ENCODE peak calls at places on chromosome 4, in six cellular contexts. Q is IMR-90, I is mammary epithelial cell, T is mesenchymal stem cell, C is astrocyte, Y is A549. F is an unnamed sample.

GRCh38 chr4:1779588-1780382 is 13.3 kb upstream of the FGFR3 start:
- DNase-seq in Y (no peak), I (no peak), T (no peak), Q (no peak), C (no peak), F (no peak)

GRCh38 chr4:135319685-135320084 is 1118.1 kb upstream of the PABPC4L start:
- DNase-seq in C (no peak), Y (peak), I (no peak), T (no peak), Q (no peak), F (no peak)

GRCh38 chr4:142379277-142380051 is 466.6 kb downstream of the INPP4B start:
- DNase-seq in C (peak), Q (peak), I (peak), Y (peak), T (peak), F (peak)

GRCh38 chr4:20592666-20593065 is 107.6 kb upstream of the PACRGL start:
- DNase-seq in Y (no peak), T (peak), C (no peak), Q (peak), I (no peak), F (peak)

GRCh38 chr4:6105311-6105911 is 87.2 kb upstream of the C4orf50 start:
- DNase-seq in I (no peak), C (no peak), Q (no peak), Y (no peak), T (no peak), F (no peak)

GRCh38 chr4:81565137-81565870 is 93.6 kb upstream of the RASGEF1B start:
- DNase-seq in Y (no peak), Q (no peak), T (peak), I (no peak), C (no peak), F (peak)

GRCh38 chr4:15031993-15032660 is 29.8 kb downstream of the CPEB2 start:
- DNase-seq in I (peak), T (peak), C (peak), Q (peak), Y (no peak), F (peak)

GRCh38 chr4:150609131-150609530 is 27.2 kb downstream of the MAB21L2 start:
- DNase-seq in Q (peak), T (no peak), Y (no peak), C (no peak), I (peak), F (no peak)

GRCh38 chr4:69875576-69875975 is 15.6 kb upstream of the SULT1E1 start:
- DNase-seq in C (no peak), Y (no peak), Q (no peak), I (no peak), T (no peak), F (no peak)

GRCh38 chr4:183256756-183257385 is 63.2 kb downstream of the CLDN22 start:
- DNase-seq in C (no peak), T (peak), Y (peak), Q (peak), I (peak), F (peak)

GRCh38 chr4:89056292-89056952 is 563 bp downstream of the FAM13A start:
- DNase-seq in I (no peak), Q (no peak), T (no peak), Y (no peak), C (no peak), F (no peak)

GRCh38 chr4:89056953-89057398 is at the start of gene FAM13A:
- DNase-seq in C (peak), T (peak), Q (peak), Y (peak), I (peak), F (peak)

GRCh38 chr4:89054627-89055026 is 2.4 kb downstream of the FAM13A start:
- DNase-seq in C (no peak), Q (no peak), I (no peak), T (no peak), Y (no peak), F (no peak)

GRCh38 chr4:89049853-89050252 is 7.1 kb downstream of the FAM13A start:
- DNase-seq in I (no peak), Y (no peak), T (no peak), C (no peak), Q (no peak), F (no peak)

DNA sequence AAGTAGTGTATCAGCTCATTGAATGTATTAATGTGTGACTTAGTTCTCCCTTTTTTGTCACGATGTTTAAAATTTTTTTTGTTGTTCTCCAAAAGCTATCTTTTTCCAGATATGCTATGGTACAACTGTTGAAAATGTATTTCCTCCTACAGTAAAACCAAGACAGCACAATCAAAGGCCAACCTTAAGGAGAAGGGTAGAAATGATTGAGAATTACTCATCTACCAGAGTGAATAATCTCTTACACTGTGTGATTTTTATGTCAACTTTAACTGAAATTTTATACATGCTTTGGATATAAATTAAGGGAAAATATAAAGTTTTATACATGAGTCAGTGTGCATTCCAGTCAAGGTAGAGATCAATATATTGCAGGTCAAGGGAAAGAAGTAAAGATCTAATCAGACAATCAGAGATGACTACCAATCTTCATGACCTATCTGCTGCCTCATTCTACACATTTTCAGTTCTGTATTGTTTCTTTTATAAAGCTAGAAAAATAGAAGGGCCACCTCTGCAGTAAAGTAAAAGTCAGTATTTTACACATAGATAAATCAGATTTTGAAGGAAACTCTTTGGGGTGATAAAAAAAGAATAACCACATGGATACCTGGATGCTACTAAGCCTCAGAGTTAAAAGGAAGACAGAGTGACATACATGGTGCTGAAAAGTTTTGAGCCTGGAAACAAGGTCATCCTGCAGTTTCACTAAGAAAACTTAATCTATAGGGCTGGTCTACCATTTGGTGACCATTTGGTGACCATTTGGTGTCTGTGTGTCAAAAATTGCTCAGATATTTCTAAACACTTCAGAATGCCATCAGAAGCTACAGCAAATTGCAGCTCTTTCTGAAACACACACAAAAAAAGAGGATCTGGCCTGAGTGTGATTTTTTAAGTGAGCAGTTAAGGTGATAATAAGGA is 1.6 kb downstream of the FAM13A start:
- DNase-seq in Y (no peak), T (no peak), I (peak), Q (no peak), C (no peak), F (peak)
- H3K4me3 ChIP-seq in Y (peak), T (no peak), I (no peak), Q (peak), C (peak), F (peak)

GRCh38 chr4:53764761-53765490 is 173.6 kb upstream of the LNX1 start:
- DNase-seq in T (peak), Q (no peak), Y (no peak), I (no peak), C (peak), F (peak)

GRCh38 chr4:53767503-53767902 is 176.2 kb upstream of the LNX1 start:
- DNase-seq in I (no peak), Y (no peak), Q (no peak), C (peak), T (no peak), F (peak)

GRCh38 chr4:53763813-53764597 is 172.7 kb upstream of the LNX1 start:
- DNase-seq in Y (no peak), Q (peak), C (peak), I (peak), T (peak), F (peak)
- H3K4me2 ChIP-seq in Y (peak), Q (peak), C (peak), I (no peak), T (no peak), F (peak)

DNA sequence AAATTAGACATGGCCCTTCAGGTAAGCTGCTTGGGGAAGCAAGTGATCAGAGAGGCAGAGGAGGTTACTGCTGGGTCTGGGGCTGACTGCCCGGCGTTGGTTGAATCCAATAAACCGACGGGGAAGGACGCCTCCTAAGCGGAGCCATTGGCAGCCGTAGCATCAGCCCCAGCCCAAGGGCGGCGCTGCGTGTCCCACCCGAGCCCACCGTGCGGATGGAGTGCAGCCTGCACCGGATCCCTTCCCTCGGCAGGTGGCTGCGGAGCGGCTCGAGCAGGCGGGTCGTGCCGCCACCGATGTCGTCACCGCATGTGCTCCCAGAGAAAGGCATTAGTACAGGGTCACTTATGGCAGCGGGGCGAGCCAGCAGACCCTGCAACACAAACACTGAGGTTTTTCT is 82.1 kb downstream of the ALPK1 start:
- DNase-seq in Y (no peak), T (peak), I (no peak), Q (no peak), C (no peak), F (peak)
- H3K4me3 ChIP-seq in Y (no peak), T (peak), I (no peak), Q (no peak), C (no peak), F (no peak)

GRCh38 chr4:89657931-89658700 is 178.8 kb downstream of the SNCA start:
- DNase-seq in Y (no peak), T (peak), Q (peak), C (peak), I (no peak), F (peak)
- H3K4me2 ChIP-seq in Y (no peak), T (no peak), Q (no peak), C (no peak), I (peak), F (no peak)

GRCh38 chr4:102318526-102318925 is 26.8 kb downstream of the SLC39A8 start:
- DNase-seq in C (no peak), Y (no peak), I (no peak), Q (no peak), T (no peak), F (no peak)

GRCh38 chr4:102321260-102321991 is 23.9 kb downstream of the SLC39A8 start:
- DNase-seq in Q (no peak), Y (no peak), I (no peak), C (no peak), T (no peak), F (no peak)

GRCh38 chr4:102324725-102325124 is 20.6 kb downstream of the SLC39A8 start:
- DNase-seq in C (no peak), Y (no peak), Q (no peak), T (no peak), I (no peak), F (no peak)

GRCh38 chr4:102319594-102319993 is 25.7 kb downstream of the SLC39A8 start:
- DNase-seq in I (no peak), T (no peak), Q (no peak), Y (no peak), C (no peak), F (no peak)

DNA sequence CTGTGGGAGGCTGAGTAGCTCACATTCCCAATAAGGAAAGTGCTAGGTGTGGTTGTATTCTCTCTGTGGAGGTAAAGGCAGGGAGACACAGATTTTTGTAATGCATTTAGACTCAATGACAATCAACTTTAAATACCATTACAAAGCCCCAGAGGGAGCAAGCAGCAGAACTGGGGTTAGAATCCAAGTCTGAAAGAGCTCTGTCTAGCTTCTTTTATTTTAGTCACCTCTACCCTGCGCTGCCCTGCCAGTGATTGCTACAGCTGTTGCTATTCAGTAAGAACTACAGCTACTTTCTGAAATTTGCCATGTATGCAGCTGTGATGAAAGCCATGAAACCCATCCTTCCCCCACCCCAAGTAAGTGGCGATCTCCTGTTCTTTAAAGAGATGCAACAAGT is 22.5 kb downstream of the SLC39A8 start:
- DNase-seq in T (no peak), Q (no peak), C (no peak), Y (no peak), I (no peak), F (no peak)
- H3K4me3 ChIP-seq in T (no peak), Q (no peak), C (no peak), Y (no peak), I (no peak), F (no peak)

GRCh38 chr4:89263265-89263664 is 44.3 kb downstream of the GPRIN3 start:
- DNase-seq in Q (no peak), T (no peak), Y (no peak), I (no peak), C (no peak), F (no peak)
- H3K4me2 ChIP-seq in Q (no peak), T (no peak), Y (no peak), I (no peak), C (no peak), F (no peak)

GRCh38 chr4:184408021-184408710 is 66.2 kb downstream of the IRF2 start:
- DNase-seq in I (peak), T (peak), Y (no peak), C (peak), Q (peak), F (peak)
- H3K4me3 ChIP-seq in I (no peak), T (no peak), Y (no peak), C (peak), Q (no peak), F (no peak)

GRCh38 chr4:165915215-165915614 is 42.2 kb downstream of the TLL1 start:
- DNase-seq in Y (no peak), T (no peak), I (peak), C (no peak), Q (no peak), F (no peak)
- H3K4me2 ChIP-seq in Y (no peak), T (no peak), I (no peak), C (no peak), Q (no peak), F (no peak)

GRCh38 chr4:153486281-153487151 is 20.4 kb downstream of the TMEM131L start:
- DNase-seq in I (peak), Y (peak), C (peak), T (peak), Q (peak), F (peak)
- H3K4me3 ChIP-seq in I (peak), Y (no peak), C (no peak), T (no peak), Q (no peak), F (no peak)